ENCODE peak calls at places on chromosomes 4 and X, in six cellular contexts. Z is A673, Q is mesenchymal stem cell, G is neural progenitor cell, S is gastrocnemius medialis, K is left lung. O is an unnamed sample.

GRCh38 chrX:105872921-105873320 is 50.6 kb downstream of the NRK start:
- DNase-seq in S (no peak), Z (no peak), G (no peak), Q (no peak), K (no peak), O (no peak)

GRCh38 chr4:109648997-109649575 is 54.2 kb downstream of the CASP6 start:
- DNase-seq in G (no peak), S (no peak), Z (no peak), K (no peak), Q (no peak), O (no peak)

GRCh38 chr4:74794341-74794801 is at the start of gene BTC:
- DNase-seq in Z (peak), K (peak), G (peak), Q (peak), S (no peak), O (peak)

GRCh38 chr4:11597506-11597905 is 168.8 kb upstream of the HS3ST1 start:
- DNase-seq in G (no peak), Q (no peak), K (no peak), S (no peak), Z (no peak), O (no peak)

GRCh38 chr4:110211007-110211769 is 12.8 kb upstream of the ELOVL6 start:
- DNase-seq in Q (peak), S (no peak), K (no peak), G (peak), Z (peak), O (peak)

GRCh38 chr4:40419231-40419912 is 84.2 kb downstream of the CHRNA9 start:
- DNase-seq in S (no peak), Z (no peak), Q (no peak), G (no peak), K (no peak), O (no peak)

GRCh38 chrX:133958997-133959688 is 26.3 kb downstream of the GPC3 start:
- DNase-seq in G (no peak), Z (no peak), K (no peak), Q (peak), S (no peak), O (no peak)

GRCh38 chrX:72714471-72714916 is 388 bp upstream of the PHKA1 start:
- DNase-seq in K (peak), Q (peak), G (peak), Z (peak), S (peak), O (peak)

GRCh38 chr4:84848432-84848831 is 118.1 kb downstream of the WDFY3 start:
- DNase-seq in S (no peak), Z (peak), Q (no peak), G (no peak), K (no peak), O (peak)

GRCh38 chrX:115337735-115338134 is 48.2 kb downstream of the LUZP4 start:
- DNase-seq in K (no peak), S (no peak), Q (no peak), G (no peak), Z (peak), O (no peak)

GRCh38 chr4:40256329-40256728 is 59.5 kb downstream of the RHOH start:
- DNase-seq in Q (no peak), S (no peak), K (no peak), G (no peak), Z (no peak), O (no peak)

GRCh38 chrX:118066867-118067515 is 49.6 kb downstream of the KLHL13 start:
- DNase-seq in G (no peak), Z (no peak), Q (no peak), S (no peak), K (no peak), O (no peak)

GRCh38 chrX:120741452-120741851 is 111.6 kb upstream of the C1GALT1C1 start:
- DNase-seq in Z (no peak), S (no peak), K (no peak), Q (no peak), G (no peak), O (no peak)

GRCh38 chrX:110282922-110283321 is 35.0 kb downstream of the AMMECR1 start:
- DNase-seq in Z (no peak), G (no peak), S (no peak), Q (no peak), K (no peak), O (no peak)

GRCh38 chr4:106126062-106126461 is 189.9 kb downstream of the TBCK start:
- DNase-seq in S (no peak), Q (no peak), Z (no peak), G (no peak), K (no peak), O (no peak)

GRCh38 chr4:80171656-80172055 is 25.6 kb upstream of the PRDM8 start:
- DNase-seq in G (no peak), Q (no peak), Z (no peak), K (no peak), S (no peak), O (no peak)

GRCh38 chr4:6107886-6108285 is 89.7 kb upstream of the C4orf50 start:
- DNase-seq in Q (no peak), S (no peak), K (no peak), Z (no peak), G (no peak), O (no peak)

GRCh38 chrX:154542723-154543424 is 3.8 kb downstream of the G6PD start:
- DNase-seq in Q (no peak), K (peak), Z (no peak), S (no peak), G (no peak), O (no peak)

GRCh38 chrX:39409246-39409917 is 608.1 kb downstream of the MID1IP1 start:
- DNase-seq in G (no peak), Z (no peak), Q (no peak), S (no peak), K (no peak), O (no peak)

GRCh38 chrX:86349115-86349514 is 200.9 kb downstream of the DACH2 start:
- DNase-seq in Z (no peak), G (no peak), S (no peak), K (no peak), Q (no peak), O (no peak)

GRCh38 chr4:25970241-25970675 is 56.2 kb downstream of the SMIM20 start:
- DNase-seq in S (no peak), Q (peak), G (no peak), K (no peak), Z (no peak), O (peak)
- H3K4me3 ChIP-seq in S (no peak), Q (no peak), G (no peak), K (no peak), Z (no peak), O (no peak)

GRCh38 chr4:184313058-184313709 is 95.5 kb upstream of the ENPP6 start:
- DNase-seq in G (no peak), K (no peak), Q (no peak), Z (no peak), S (no peak), O (no peak)
- H3K4me3 ChIP-seq in G (no peak), K (no peak), Q (no peak), Z (no peak), S (no peak), O (no peak)

GRCh38 chr4:59570850-59571476 is 1629.2 kb upstream of the ADGRL3 start:
- DNase-seq in K (no peak), S (no peak), Z (no peak), Q (no peak), G (no peak), O (no peak)
- H3K4me3 ChIP-seq in K (no peak), S (no peak), Z (no peak), Q (no peak), G (no peak), O (no peak)

GRCh38 chrX:13670197-13670596 is 17.3 kb downstream of the TCEANC start:
- DNase-seq in S (no peak), G (no peak), K (no peak), Z (no peak), Q (no peak), O (no peak)

GRCh38 chrX:13666836-13667235 is 13.9 kb downstream of the TCEANC start:
- DNase-seq in S (no peak), K (no peak), G (no peak), Q (no peak), Z (no peak), O (no peak)

GRCh38 chrX:13673016-13673415 is 15.9 kb upstream of the RAB9A start:
- DNase-seq in Q (no peak), Z (no peak), K (no peak), S (no peak), G (no peak), O (no peak)

GRCh38 chrX:13667940-13668339 is 15.0 kb downstream of the TCEANC start:
- DNase-seq in Z (no peak), S (no peak), Q (no peak), G (no peak), K (no peak), O (no peak)

DNA sequence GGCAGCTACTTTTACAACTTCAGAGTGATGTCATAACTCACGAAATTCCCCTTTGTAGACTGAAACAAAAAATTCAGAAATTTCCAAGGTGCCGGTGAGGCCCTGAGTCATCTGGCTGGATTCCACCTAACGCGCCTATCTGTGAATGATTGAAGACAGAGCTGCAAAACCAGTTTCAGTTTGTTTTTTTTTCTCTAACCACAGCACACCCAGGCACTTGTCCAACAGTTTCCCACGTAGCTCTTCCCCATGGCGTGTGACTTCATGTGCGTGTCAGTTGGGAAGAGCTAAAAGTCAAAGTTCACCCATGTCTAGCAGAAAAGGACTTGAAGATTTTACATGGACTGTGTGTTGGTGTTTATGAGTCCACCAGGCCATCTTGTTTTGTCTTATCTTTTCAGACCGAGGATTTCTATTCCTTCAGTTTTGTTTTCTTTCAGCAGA is 16.3 kb downstream of the TCEANC start:
- DNase-seq in K (no peak), Q (peak), Z (peak), G (no peak), S (no peak), O (no peak)
- H3K4me3 ChIP-seq in K (no peak), Q (no peak), Z (no peak), G (no peak), S (no peak), O (no peak)

O was measured in mesendoderm.